ENCODE peak calls at places on chromosome 1, in five cellular contexts. H, L, Z, I and B are unnamed samples.

GRCh38 chr1:162030741-162031280 is 7.1 kb upstream of the OLFML2B start:
- DNase-seq in L (no peak), Z (no peak), I (no peak), H (no peak), B (no peak)

GRCh38 chr1:194104247-194104844 is 917.9 kb upstream of the B3GALT2 start:
- DNase-seq in H (no peak), L (no peak), I (no peak), Z (no peak), B (no peak)

GRCh38 chr1:209839875-209840491 is 12.2 kb downstream of the UTP25 start:
- DNase-seq in L (no peak), I (peak), H (no peak), Z (no peak), B (peak)

GRCh38 chr1:13825033-13825432 is 125.0 kb downstream of the PRDM2 start:
- DNase-seq in I (no peak), L (no peak), Z (no peak), H (peak), B (no peak)

GRCh38 chr1:38918568-38918967 is 23.1 kb downstream of the RHBDL2 start:
- DNase-seq in H (no peak), Z (no peak), L (no peak), I (no peak), B (no peak)

GRCh38 chr1:163673756-163674155 is 352.0 kb downstream of the NUF2 start:
- DNase-seq in L (no peak), H (no peak), I (no peak), Z (no peak), B (peak)

GRCh38 chr1:31798086-31798432 is 17.8 kb downstream of the SPOCD1 start:
- DNase-seq in L (no peak), Z (no peak), H (no peak), I (no peak), B (no peak)

GRCh38 chr1:162197615-162198497 is 128.4 kb downstream of the NOS1AP start:
- DNase-seq in H (peak), L (no peak), I (no peak), Z (no peak), B (no peak)

GRCh38 chr1:175154595-175155472 is 37.7 kb downstream of the KIAA0040 start:
- DNase-seq in L (peak), H (peak), Z (no peak), I (peak), B (peak)

GRCh38 chr1:175158133-175158532 is 34.4 kb downstream of the KIAA0040 start:
- DNase-seq in H (no peak), I (no peak), Z (no peak), L (no peak), B (no peak)

GRCh38 chr1:175157200-175157599 is 35.4 kb downstream of the KIAA0040 start:
- DNase-seq in Z (no peak), L (no peak), I (no peak), H (no peak), B (no peak)

GRCh38 chr1:175155473-175155856 is 37.1 kb downstream of the KIAA0040 start:
- DNase-seq in Z (no peak), I (no peak), L (no peak), H (no peak), B (no peak)

GRCh38 chr1:175155936-175156335 is 36.6 kb downstream of the KIAA0040 start:
- DNase-seq in H (no peak), L (no peak), I (no peak), Z (no peak), B (no peak)
- H3K9ac ChIP-seq in H (no peak), L (no peak), I (no peak), Z (no peak), B (no peak)

GRCh38 chr1:185368313-185368712 is 51.3 kb upstream of the IVNS1ABP start:
- DNase-seq in H (no peak), Z (no peak), L (no peak), I (no peak), B (no peak)
- H3K4ac ChIP-seq in H (no peak), Z (no peak), L (no peak), I (no peak), B (no peak)

GRCh38 chr1:7234471-7234755 is 449.2 kb downstream of the CAMTA1 start:
- DNase-seq in Z (no peak), I (no peak), L (no peak), H (no peak), B (no peak)
- H2BK12ac ChIP-seq in Z (no peak), I (no peak), L (no peak), H (no peak), B (no peak)

DNA sequence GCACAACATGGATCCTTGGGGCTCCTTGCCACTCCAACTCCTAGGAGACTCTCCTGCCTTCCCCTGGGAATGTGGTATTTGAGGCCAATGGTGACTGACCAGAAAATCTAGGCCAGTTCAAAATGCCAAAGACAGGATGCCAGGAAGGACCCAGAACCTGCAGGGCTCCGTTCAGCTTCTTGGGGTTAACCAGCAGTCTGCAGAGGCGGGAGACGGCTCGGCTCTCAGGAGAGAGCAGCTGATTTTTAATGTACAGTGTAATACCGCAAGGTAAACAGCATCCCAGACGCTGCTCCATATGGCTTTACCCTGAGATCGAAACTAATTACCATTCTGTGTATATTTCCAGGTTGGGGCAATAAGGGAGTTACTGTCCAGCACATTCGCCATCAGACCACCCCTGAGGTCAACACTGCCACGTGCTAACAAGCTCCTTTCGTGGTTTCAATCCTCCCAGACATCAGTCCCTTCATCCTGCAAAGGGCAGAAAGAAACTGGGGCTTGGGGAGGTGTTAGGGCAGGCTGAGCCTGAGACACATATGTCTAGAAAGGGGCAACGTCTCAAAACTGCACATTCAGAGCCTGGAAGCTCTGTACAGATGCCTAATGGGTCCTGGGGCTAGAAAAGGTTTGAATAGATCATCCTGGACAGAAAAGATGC is 16.7 kb downstream of the ITPKB start:
- DNase-seq in I (no peak), H (no peak), Z (no peak), L (no peak), B (no peak)
- H3K9ac ChIP-seq in I (no peak), H (no peak), Z (no peak), L (no peak), B (no peak)